ENCODE peak calls at places on chromosome 21, in eight cellular contexts. B, J, R, K, U, Z, Q and N are unnamed samples.

GRCh38 chr21:39667353-39667891 is 54.7 kb downstream of the B3GALT5 start:
- DNase-seq in B (no peak), J (no peak), R (no peak), K (no peak), U (no peak), Z (no peak), Q (no peak), N (no peak)

GRCh38 chr21:27363719-27364479 is 397.0 kb upstream of the ADAMTS5 start:
- DNase-seq in B (no peak), J (no peak), R (no peak), K (no peak), U (no peak), Z (peak; percentile 12), Q (no peak), N (no peak)

GRCh38 chr21:42466700-42467612 is 29.1 kb downstream of the RSPH1 start:
- DNase-seq in B (no peak), J (peak; percentile 41), R (peak; percentile 79), K (no peak), U (peak; percentile 63), Z (peak; percentile 7), Q (no peak), N (no peak)

GRCh38 chr21:36696390-36696639 is 2.6 kb upstream of the SIM2 start:
- DNase-seq in B (no peak), J (no peak), R (no peak), K (no peak), U (no peak), Z (no peak), Q (no peak), N (no peak)

GRCh38 chr21:41881051-41881450 is 1.9 kb upstream of the PRDM15 start:
- DNase-seq in B (no peak), J (no peak), R (no peak), K (no peak), U (no peak), Z (no peak), Q (no peak), N (no peak)

GRCh38 chr21:40512590-40512989 is 334.4 kb downstream of the DSCAM start:
- DNase-seq in B (no peak), J (no peak), R (no peak), K (no peak), U (peak; percentile 52), Z (no peak), Q (no peak), N (no peak)

GRCh38 chr21:14259669-14260458 is 43.9 kb downstream of the RBM11 start:
- DNase-seq in B (no peak), J (no peak), R (no peak), K (no peak), U (peak; percentile 26), Z (peak; percentile 56), Q (no peak), N (no peak)

GRCh38 chr21:20016431-20017005 is 981.7 kb upstream of the NCAM2 start:
- DNase-seq in B (no peak), J (no peak), R (no peak), K (no peak), U (no peak), Z (no peak), Q (no peak), N (no peak)

GRCh38 chr21:44368711-44369446 is 15.5 kb downstream of the TRPM2 start:
- DNase-seq in B (no peak), J (no peak), R (peak; percentile 51), K (peak; percentile 4), U (peak; percentile 39), Z (no peak), Q (no peak), N (no peak)

GRCh38 chr21:39083377-39084008 is 99.8 kb downstream of the PSMG1 start:
- DNase-seq in B (no peak), J (peak; percentile 72), R (no peak), K (no peak), U (no peak), Z (no peak), Q (peak; percentile 66), N (no peak)

GRCh38 chr21:16608209-16608830 is 878.5 kb downstream of the USP25 start:
- DNase-seq in B (no peak), J (no peak), R (no peak), K (no peak), U (no peak), Z (no peak), Q (no peak), N (no peak)
- TF ChIP-seq CTCF in B (no peak), J (no peak), R (no peak), K (peak; percentile 32), U (no peak), Z (peak; percentile 26), Q (no peak), N (no peak)

GRCh38 chr21:31663584-31664249 is 4.2 kb downstream of the SOD1 start:
- DNase-seq in B (no peak), J (no peak), R (no peak), K (no peak), U (no peak), Z (no peak), Q (no peak), N (no peak)
- TF ChIP-seq POLR2A in B (no peak), J (no peak), R (no peak), K (no peak), U (no peak), Z (no peak), Q (no peak), N (no peak)

GRCh38 chr21:33078907-33079582 is 9.1 kb downstream of the OLIG1 start:
- DNase-seq in B (peak; percentile 88), J (no peak), R (no peak), K (no peak), U (peak; percentile 53), Z (peak; percentile 84), Q (no peak), N (no peak)
- H3K9me3 ChIP-seq in B (no peaks in the 10 kb centered on the region), J (no peaks in the 10 kb centered on the region), R (no peaks in the 10 kb centered on the region), K (no peaks in the 10 kb centered on the region), U (no peaks in the 10 kb centered on the region), Z (no peaks in the 10 kb centered on the region), Q (no peaks in the 10 kb centered on the region), N (no peaks in the 10 kb centered on the region)

DNA sequence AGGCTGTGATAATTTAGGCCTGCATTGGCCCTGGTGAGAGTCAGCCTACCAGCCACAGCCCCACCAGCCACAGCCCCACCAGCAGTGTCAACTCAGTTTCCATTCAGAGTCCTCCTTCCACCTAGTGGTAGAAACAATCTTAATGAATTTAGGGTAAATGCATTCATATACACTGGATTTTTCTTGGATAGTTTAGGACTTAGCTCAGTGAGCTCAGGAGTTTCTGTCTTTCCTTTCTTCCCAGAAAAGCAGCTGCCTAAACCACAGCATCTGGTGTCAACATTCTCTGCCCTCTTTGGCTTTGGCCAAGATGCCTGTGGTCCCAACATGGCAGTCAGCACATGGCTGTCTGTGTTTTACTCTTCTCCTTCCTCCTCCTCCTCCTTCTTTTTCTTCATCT is 94.0 kb downstream of the CLIC6 start:
- DNase-seq in B (no peak), J (no peak), R (no peak), K (no peak), U (no peak), Z (peak; percentile 81), Q (no peak), N (no peak)
- TF ChIP-seq CTCF in B (no peak), J (no peak), R (no peak), K (no peak), U (no peak), Z (no peak), Q (no peak), N (no peak)

DNA sequence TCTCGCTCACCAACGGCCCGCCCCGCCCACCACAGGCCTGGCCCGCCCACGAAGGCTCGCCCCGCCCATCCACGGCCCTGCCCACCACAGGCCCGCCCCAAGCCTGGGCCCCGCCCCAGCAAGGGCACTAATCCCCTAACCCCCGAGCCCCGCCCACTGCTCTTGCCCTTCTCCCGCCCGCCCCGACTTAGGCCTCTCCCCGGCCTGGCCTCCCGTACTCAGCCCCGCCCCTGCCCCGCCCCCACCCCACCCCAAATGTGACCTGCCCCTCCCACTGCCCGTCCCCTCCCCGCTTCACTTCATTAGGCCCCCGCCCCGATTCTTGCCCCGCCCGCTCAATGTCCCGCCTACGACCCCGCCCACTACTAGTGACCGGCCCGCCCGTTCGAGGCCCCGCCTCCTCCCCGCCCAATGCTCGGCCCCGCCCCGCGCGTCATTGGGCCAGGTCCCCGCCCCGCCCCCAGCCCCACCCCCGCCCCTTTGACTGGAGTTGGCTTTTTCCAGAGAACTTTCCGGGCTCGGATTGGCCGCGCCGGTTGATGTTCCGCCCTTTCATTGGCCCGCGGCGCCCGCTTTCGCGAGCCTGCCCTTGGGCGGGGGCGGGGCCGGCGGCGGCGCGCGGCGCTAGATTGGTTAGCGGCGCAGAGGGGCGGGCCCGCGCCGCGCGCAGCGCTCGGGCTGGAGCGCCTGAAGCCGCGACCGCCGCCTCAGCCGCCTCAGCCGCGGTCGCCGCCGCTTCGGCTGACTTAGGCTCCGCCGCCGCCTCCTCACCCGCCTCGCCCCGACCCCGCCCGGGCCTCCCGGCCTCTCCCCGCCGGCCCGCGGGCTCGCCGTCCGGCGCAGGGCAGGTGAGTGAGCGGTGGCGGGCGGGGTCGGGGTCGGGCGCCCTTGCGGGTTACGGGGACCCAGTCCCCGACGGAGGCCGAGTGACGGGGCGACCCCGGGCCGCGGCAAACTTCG is at the start of gene PCBP3:
- DNase-seq in B (peak; percentile 66), J (peak; percentile 98), R (peak; percentile 98), K (peak; percentile 96), U (peak; percentile 99), Z (peak; percentile 89), Q (peak; percentile 95), N (peak; percentile 91)
- TF ChIP-seq POLR2A in B (peak; percentile 65), J (no peak), R (peak; percentile 66), K (no peak), U (no peak), Z (peak; percentile 86), Q (no peak), N (no peak)